ENCODE peak calls at places on chromosome X, in eight cellular contexts. F is HCT116, T is uterus, P is stomach, H is sigmoid colon, X is endothelial cell of umbilical vein, K is Peyer's patch, M is body of pancreas. G is an unnamed sample. For H3K4me1 and H3K9me3, the result is how much of the 10 kb centered on the place peaks cover.

GRCh38 chrX:139495324-139495723 is 35.2 kb upstream of the F9 start:
- DNase-seq in F (no peak), T (no peak), P (no peak), H (no peak), X (no peak), K (no peak), M (no peak), G (no peak)

GRCh38 chrX:9189286-9189685 is 155.4 kb upstream of the FAM9B start:
- DNase-seq in F (no peak), T (no peak), P (no peak), H (no peak), X (no peak), K (no peak), M (no peak), G (no peak)

GRCh38 chrX:44785652-44786051 is 58.2 kb upstream of the DUSP21 start:
- DNase-seq in F (no peak), T (no peak), P (no peak), H (no peak), X (no peak), K (no peak), M (no peak), G (no peak)

GRCh38 chrX:8424941-8425340 is 39.7 kb upstream of the VCX3B start:
- DNase-seq in F (no peak), T (no peak), P (no peak), H (no peak), X (no peak), K (no peak), M (no peak), G (no peak)

GRCh38 chrX:132023896-132024386 is 839 bp downstream of the STK26 start:
- DNase-seq in F (no peak), T (peak), P (no peak), H (no peak), X (peak), K (no peak), M (no peak), G (peak)

GRCh38 chrX:14546190-14546589 is 16.9 kb downstream of the GLRA2 start:
- DNase-seq in F (no peak), T (no peak), P (no peak), H (no peak), X (no peak), K (no peak), M (no peak), G (no peak)

GRCh38 chrX:105635794-105636193 is 186.5 kb upstream of the NRK start:
- DNase-seq in F (no peak), T (no peak), P (no peak), H (no peak), X (no peak), K (no peak), M (no peak), G (no peak)

GRCh38 chrX:70324326-70324725 is 34.4 kb downstream of the KIF4A start:
- DNase-seq in F (no peak), T (no peak), P (no peak), H (no peak), X (no peak), K (no peak), M (no peak), G (no peak)

GRCh38 chrX:103215768-103216085 is 819 bp downstream of the BEX4 start:
- DNase-seq in F (no peak), T (no peak), P (no peak), H (no peak), X (peak), K (no peak), M (no peak), G (no peak)

GRCh38 chrX:120801426-120801825 is 74.2 kb downstream of the CT47B1 start:
- DNase-seq in F (no peak), T (no peak), P (no peak), H (no peak), X (no peak), K (no peak), M (no peak), G (no peak)

GRCh38 chrX:121876316-121876715 is 828.9 kb downstream of the GLUD2 start:
- DNase-seq in F (no peak), T (no peak), P (no peak), H (no peak), X (no peak), K (no peak), M (no peak), G (no peak)

GRCh38 chrX:112840382-112841113 is at the start of gene AMOT:
- DNase-seq in F (peak), T (peak), P (peak), H (peak), X (peak), K (peak), M (peak), G (peak)

GRCh38 chrX:101759000-101759399 is 99.3 kb upstream of the ARMCX2 start:
- DNase-seq in F (peak), T (peak), P (no peak), H (no peak), X (peak), K (no peak), M (peak), G (no peak)

GRCh38 chrX:128436397-128437103 is 384.3 kb upstream of the ACTRT1 start:
- DNase-seq in F (no peak), T (no peak), P (no peak), H (no peak), X (peak), K (no peak), M (no peak), G (no peak)

GRCh38 chrX:123920065-123920785 is 41.3 kb upstream of the STAG2 start:
- DNase-seq in F (no peak), T (no peak), P (no peak), H (no peak), X (peak), K (no peak), M (no peak), G (no peak)

GRCh38 chrX:20515841-20516461 is 249.2 kb upstream of the RPS6KA3 start:
- DNase-seq in F (peak), T (no peak), P (no peak), H (no peak), X (peak), K (no peak), M (no peak), G (no peak)

GRCh38 chrX:110402091-110402854 is 43.6 kb downstream of the RTL9 start:
- DNase-seq in F (no peak), T (peak), P (no peak), H (peak), X (no peak), K (no peak), M (no peak), G (no peak)

GRCh38 chrX:106931831-106932491 is 11.8 kb downstream of the CLDN2 start:
- DNase-seq in F (no peak), T (no peak), P (no peak), H (no peak), X (no peak), K (no peak), M (no peak), G (no peak)

GRCh38 chrX:3370656-3371055 is 24.2 kb upstream of the MXRA5 start:
- DNase-seq in F (no peak), T (no peak), P (no peak), H (no peak), X (no peak), K (no peak), M (no peak), G (no peak)

GRCh38 chrX:42385730-42386129 is 392.2 kb downstream of the PPP1R2C start:
- DNase-seq in F (no peak), T (no peak), P (no peak), H (no peak), X (no peak), K (no peak), M (no peak), G (no peak)

GRCh38 chrX:68204639-68205038 is 228.7 kb downstream of the OPHN1 start:
- DNase-seq in F (no peak), T (no peak), P (no peak), H (no peak), X (no peak), K (no peak), M (no peak), G (no peak)

GRCh38 chrX:41666251-41666650 is 22.5 kb upstream of the GPR34 start:
- DNase-seq in F (no peak), T (no peak), P (no peak), H (no peak), X (no peak), K (no peak), M (no peak), G (no peak)

GRCh38 chrX:131704136-131704695 is 160.3 kb downstream of the OR13H1 start:
- DNase-seq in F (no peak), T (peak), P (peak), H (peak), X (no peak), K (no peak), M (peak), G (peak)

GRCh38 chrX:151596282-151596681 is 32.8 kb downstream of the PASD1 start:
- DNase-seq in F (no peak), T (no peak), P (no peak), H (no peak), X (no peak), K (no peak), M (no peak), G (no peak)

GRCh38 chrX:148049441-148049840 is 68.3 kb downstream of the FMR1NB start:
- DNase-seq in F (peak), T (no peak), P (no peak), H (no peak), X (peak), K (no peak), M (no peak), G (no peak)

GRCh38 chrX:65751511-65751910 is 84.1 kb downstream of the MSN start:
- DNase-seq in F (no peak), T (no peak), P (no peak), H (no peak), X (no peak), K (no peak), M (no peak), G (no peak)

GRCh38 chrX:139448996-139449395 is 81.5 kb upstream of the F9 start:
- DNase-seq in F (no peak), T (no peak), P (no peak), H (no peak), X (no peak), K (no peak), M (no peak), G (no peak)

GRCh38 chrX:45070116-45071007 is 130.3 kb downstream of the DIPK2B start:
- DNase-seq in F (peak), T (no peak), P (no peak), H (no peak), X (peak), K (no peak), M (no peak), G (no peak)

GRCh38 chrX:9539611-9540387 is 74.9 kb downstream of the TBL1X start:
- DNase-seq in F (no peak), T (no peak), P (peak), H (no peak), X (no peak), K (no peak), M (no peak), G (no peak)

GRCh38 chrX:22059800-22060199 is 27.7 kb downstream of the PHEX start:
- DNase-seq in F (no peak), T (no peak), P (no peak), H (no peak), X (no peak), K (no peak), M (no peak), G (no peak)

GRCh38 chrX:46577116-46578005 is 3.8 kb downstream of the CHST7 start:
- DNase-seq in F (no peak), T (no peak), P (no peak), H (no peak), X (no peak), K (no peak), M (no peak), G (no peak)

GRCh38 chrX:134753185-134754008 is 95.1 kb upstream of the PLAC1 start:
- DNase-seq in F (no peak), T (no peak), P (no peak), H (no peak), X (peak), K (no peak), M (no peak), G (no peak)

GRCh38 chrX:103200951-103201529 is 13.9 kb upstream of the BEX4 start:
- DNase-seq in F (no peak), T (no peak), P (no peak), H (no peak), X (no peak), K (no peak), M (no peak), G (no peak)

GRCh38 chrX:23398570-23398969 is 63.9 kb downstream of the PTCHD1 start:
- DNase-seq in F (no peak), T (no peak), P (no peak), H (no peak), X (no peak), K (no peak), M (no peak), G (no peak)

GRCh38 chrX:111284615-111285294 is 14.5 kb upstream of the CAPN6 start:
- DNase-seq in F (no peak), T (no peak), P (peak), H (no peak), X (no peak), K (no peak), M (peak), G (no peak)

GRCh38 chrX:25013593-25014365 is 2.0 kb downstream of the ARX start:
- DNase-seq in F (no peak), T (no peak), P (no peak), H (no peak), X (no peak), K (no peak), M (no peak), G (no peak)

GRCh38 chrX:67545772-67546495 is 2.1 kb downstream of the AR start:
- DNase-seq in F (no peak), T (peak), P (no peak), H (peak), X (peak), K (no peak), M (peak), G (peak)

GRCh38 chrX:108225456-108225730 is 133.8 kb downstream of the ATG4A start:
- DNase-seq in F (no peak), T (no peak), P (no peak), H (no peak), X (no peak), K (no peak), M (no peak), G (no peak)

GRCh38 chrX:108235990-108236389 is 144.4 kb downstream of the ATG4A start:
- DNase-seq in F (no peak), T (no peak), P (no peak), H (no peak), X (no peak), K (no peak), M (no peak), G (no peak)

GRCh38 chrX:108224727-108225455 is 133.3 kb downstream of the ATG4A start:
- DNase-seq in F (peak), T (no peak), P (no peak), H (no peak), X (peak), K (no peak), M (no peak), G (no peak)

GRCh38 chrX:108230562-108230961 is 139.0 kb downstream of the ATG4A start:
- DNase-seq in F (no peak), T (no peak), P (no peak), H (no peak), X (no peak), K (no peak), M (no peak), G (no peak)
- H3K4me1 ChIP-seq in F (under half), T (under half), P (under half), H (under half), X (under half), K (under half), M (under half), G (under half)

GRCh38 chrX:154048398-154048797 is 28.7 kb upstream of the IRAK1 start:
- DNase-seq in F (no peak), T (no peak), P (no peak), H (peak), X (no peak), K (no peak), M (no peak), G (peak)
- H3K9me3 ChIP-seq in F (under half), T (under half), P (under half), H (under half), X (under half), K (under half), M (under half), G (under half)

GRCh38 chrX:152830312-152831305 is at the start of the genes CETN2 and NSDHL:
- DNase-seq in F (peak), T (peak), P (peak), H (peak), X (peak), K (peak), M (peak), G (peak)
- TF ChIP-seq POLR2A in F (no peak), T (peak), P (no peak), H (no peak), X (peak), K (peak), M (peak), G (no peak)

DNA sequence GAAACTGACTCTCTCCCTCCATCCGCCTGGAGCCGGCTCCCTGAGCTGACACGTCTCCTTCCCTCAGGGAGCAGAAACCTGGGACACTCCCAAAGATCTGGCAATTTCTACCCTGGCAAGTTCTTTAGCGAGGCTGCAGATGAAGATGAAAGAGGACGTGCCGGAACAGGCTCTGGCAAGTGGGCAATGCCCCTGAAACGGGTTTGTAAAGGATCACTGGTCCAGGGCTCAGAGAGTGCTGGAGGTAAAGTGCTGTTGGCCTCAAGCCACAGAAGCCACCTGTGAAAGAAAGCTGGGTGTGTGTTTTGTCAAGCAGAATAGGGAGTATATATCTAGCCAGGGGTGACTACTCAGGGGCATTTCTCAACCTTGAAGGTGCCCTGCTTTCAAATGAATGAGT is 131.4 kb upstream of the ATP6AP2 start:
- DNase-seq in F (no peak), T (no peak), P (no peak), H (no peak), X (no peak), K (no peak), M (no peak), G (no peak)
- H3K4me1 ChIP-seq in F (under half), T (under half), P (under half), H (under half), X (under half), K (under half), M (under half), G (under half)

DNA sequence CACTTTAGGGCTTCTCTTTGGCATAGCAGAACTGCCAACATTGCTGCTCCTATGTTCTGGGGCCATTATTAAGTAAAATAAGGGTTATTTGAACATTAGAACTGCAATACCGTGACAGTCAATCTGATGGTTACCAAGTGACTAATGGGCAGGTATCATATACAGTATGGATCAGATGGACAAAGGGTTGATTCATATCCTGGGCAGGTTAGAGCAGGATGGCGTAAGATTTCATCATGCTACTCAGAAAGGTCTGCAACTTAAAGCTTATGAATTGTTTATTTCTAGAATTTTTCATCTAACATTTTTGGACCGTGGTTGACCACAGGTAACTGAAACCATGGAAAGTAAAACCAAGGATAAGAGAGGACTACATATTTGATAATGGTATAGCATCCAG is 40.9 kb downstream of the BRCC3 start:
- DNase-seq in F (peak), T (no peak), P (no peak), H (no peak), X (no peak), K (no peak), M (no peak), G (no peak)
- H3K9me3 ChIP-seq in F (under half), T (under half), P (under half), H (under half), X (under half), K (under half), M (under half), G (under half)

DNA sequence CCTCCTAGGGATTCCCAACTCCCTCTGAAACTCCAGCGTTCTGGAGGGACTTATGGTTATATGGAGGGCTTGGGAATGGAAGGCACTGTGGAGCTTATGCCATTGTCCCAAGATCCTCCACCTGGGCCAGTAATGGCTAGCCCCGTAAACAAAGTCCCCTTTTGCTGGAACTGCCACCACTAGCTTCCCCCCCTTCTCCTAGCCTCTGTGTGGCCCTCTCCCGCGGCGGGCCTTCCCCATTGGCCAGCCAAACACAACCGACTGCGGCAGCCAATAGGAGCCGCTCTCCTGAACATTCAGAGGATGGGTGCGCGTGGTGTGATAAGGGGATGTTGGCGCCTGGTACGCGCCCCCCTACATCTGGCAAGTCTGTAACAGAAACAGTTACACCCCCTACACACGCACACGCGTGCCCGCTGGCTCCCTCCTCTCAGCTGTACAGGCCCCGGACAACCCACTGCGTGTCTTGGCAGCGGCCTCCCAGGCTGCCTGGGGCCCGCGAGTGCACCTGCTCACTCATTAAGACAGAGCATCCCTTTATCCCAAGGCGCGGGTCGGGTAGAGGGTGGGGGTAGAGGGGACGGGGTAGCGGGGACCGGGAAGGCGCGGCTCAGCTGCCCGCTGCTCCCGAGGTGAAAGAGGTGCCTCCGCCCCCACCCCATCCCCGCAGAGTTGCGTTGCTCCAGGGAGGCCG is 863 bp upstream of the RAB33A start:
- DNase-seq in F (no peak), T (peak), P (peak), H (no peak), X (no peak), K (no peak), M (peak), G (peak)
- TF ChIP-seq POLR2A in F (no peak), T (no peak), P (no peak), H (no peak), X (no peak), K (no peak), M (no peak), G (no peak)

GRCh38 chrX:40147399-40148188 is 49.8 kb upstream of the BCOR start:
- DNase-seq in F (no peak), T (no peak), P (no peak), H (no peak), X (no peak), K (no peak), M (peak), G (no peak)
- H3K4me1 ChIP-seq in F (under half), T (under half), P (under half), H (under half), X (under half), K (under half), M (under half), G (under half)

GRCh38 chrX:154602226-154602625 is 16.9 kb downstream of the CTAG1B start:
- DNase-seq in F (no peak), T (no peak), P (no peak), H (no peak), X (no peak), K (no peak), M (no peak), G (no peak)
- H3K9me3 ChIP-seq in F (under half), T (under half), P (under half), H (under half), X (under half), K (under half), M (under half), G (under half)

GRCh38 chrX:48022100-48022499 is 15.3 kb downstream of the SPACA5 start:
- DNase-seq in F (no peak), T (no peak), P (no peak), H (no peak), X (no peak), K (no peak), M (no peak), G (no peak)
- TF ChIP-seq POLR2A in F (no peak), T (no peak), P (no peak), H (no peak), X (no peak), K (no peak), M (no peak), G (no peak)